ENCODE peak calls at places on chromosomes 11 and 22, in four cellular contexts. One of them, this sample, is unnamed.

GRCh38 chr11:2652857-2653643 is 46.7 kb downstream of the KCNQ1OT1 start:
- DNase-seq in SK-N-SH: peak; percentile 11
- DNase-seq in GM12878: no peak
- DNase-seq in HepG2: no peak
- DNase-seq in this sample: no peak

GRCh38 chr22:24146190-24146616 is 35.1 kb upstream of the SUSD2 start:
- DNase-seq in SK-N-SH: peak; percentile 50
- DNase-seq in GM12878: no peak
- DNase-seq in HepG2: peak; percentile 80
- DNase-seq in this sample: peak; percentile 53

GRCh38 chr22:39527481-39527961 is 5.0 kb downstream of the RPS19BP1 start:
- DNase-seq in SK-N-SH: no peak
- DNase-seq in GM12878: no peak
- DNase-seq in HepG2: peak; percentile 74
- DNase-seq in this sample: no peak

GRCh38 chr11:111454561-111455192 is 57.5 kb downstream of the BTG4 start:
- DNase-seq in SK-N-SH: peak; percentile 78
- DNase-seq in GM12878: no peak
- DNase-seq in HepG2: peak; percentile 42
- DNase-seq in this sample: peak; percentile 59

GRCh38 chr11:34277166-34277565 is 80.6 kb downstream of the ABTB2 start:
- DNase-seq in SK-N-SH: no peak
- DNase-seq in GM12878: no peak
- DNase-seq in HepG2: no peak
- DNase-seq in this sample: no peak

GRCh38 chr11:108223449-108224149 is 732 bp downstream of the ATM start:
- DNase-seq in SK-N-SH: no peak
- DNase-seq in GM12878: no peak
- DNase-seq in HepG2: no peak
- DNase-seq in this sample: no peak

GRCh38 chr11:28072321-28072720 is 35.6 kb downstream of the KIF18A start:
- DNase-seq in SK-N-SH: no peak
- DNase-seq in GM12878: no peak
- DNase-seq in HepG2: no peak
- DNase-seq in this sample: no peak

GRCh38 chr11:34050536-34050935 is 995 bp upstream of the CAPRIN1 start:
- DNase-seq in SK-N-SH: no peak
- DNase-seq in GM12878: no peak
- DNase-seq in HepG2: no peak
- DNase-seq in this sample: no peak

GRCh38 chr11:118608268-118609214 is 1.1 kb downstream of the PHLDB1 start:
- DNase-seq in SK-N-SH: peak; percentile 74
- DNase-seq in GM12878: no peak
- DNase-seq in HepG2: no peak
- DNase-seq in this sample: peak; percentile 49

GRCh38 chr11:97990162-97990920 is 1030.4 kb upstream of the CNTN5 start:
- DNase-seq in SK-N-SH: no peak
- DNase-seq in GM12878: no peak
- DNase-seq in HepG2: no peak
- DNase-seq in this sample: no peak

GRCh38 chr11:134527382-134528243 is 115.6 kb upstream of the B3GAT1 start:
- DNase-seq in SK-N-SH: no peak
- DNase-seq in GM12878: no peak
- DNase-seq in HepG2: no peak
- DNase-seq in this sample: no peak

GRCh38 chr22:40178417-40179409 is 988 bp downstream of the TNRC6B start:
- DNase-seq in SK-N-SH: peak; percentile 16
- DNase-seq in GM12878: no peak
- DNase-seq in HepG2: peak; percentile 31
- DNase-seq in this sample: no peak

GRCh38 chr11:19711911-19712280 is 741 bp upstream of the NAV2 start:
- DNase-seq in SK-N-SH: no peak
- DNase-seq in GM12878: no peak
- DNase-seq in HepG2: no peak
- DNase-seq in this sample: no peak

GRCh38 chr11:62181097-62181496 is 8.9 kb upstream of the SCGB1D1 start:
- DNase-seq in SK-N-SH: no peak
- DNase-seq in GM12878: no peak
- DNase-seq in HepG2: no peak
- DNase-seq in this sample: no peak

GRCh38 chr11:3091846-3092602 is 34.8 kb upstream of the CARS1 start:
- DNase-seq in SK-N-SH: peak; percentile 93
- DNase-seq in GM12878: peak; percentile 19
- DNase-seq in HepG2: peak; percentile 56
- DNase-seq in this sample: peak; percentile 89

GRCh38 chr11:11336664-11337063 is 16.4 kb downstream of the CSNK2A3 start:
- DNase-seq in SK-N-SH: no peak
- DNase-seq in GM12878: no peak
- DNase-seq in HepG2: no peak
- DNase-seq in this sample: no peak

GRCh38 chr11:35879361-35879760 is 64.5 kb upstream of the LDLRAD3 start:
- DNase-seq in SK-N-SH: no peak
- DNase-seq in GM12878: no peak
- DNase-seq in HepG2: no peak
- DNase-seq in this sample: no peak
- TF ChIP-seq PBX3 in SK-N-SH: no peak
- TF ChIP-seq PBX3 in GM12878: no peak
- TF ChIP-seq PBX3 in HepG2: no peak
- TF ChIP-seq PBX3 in this sample: no peak

DNA sequence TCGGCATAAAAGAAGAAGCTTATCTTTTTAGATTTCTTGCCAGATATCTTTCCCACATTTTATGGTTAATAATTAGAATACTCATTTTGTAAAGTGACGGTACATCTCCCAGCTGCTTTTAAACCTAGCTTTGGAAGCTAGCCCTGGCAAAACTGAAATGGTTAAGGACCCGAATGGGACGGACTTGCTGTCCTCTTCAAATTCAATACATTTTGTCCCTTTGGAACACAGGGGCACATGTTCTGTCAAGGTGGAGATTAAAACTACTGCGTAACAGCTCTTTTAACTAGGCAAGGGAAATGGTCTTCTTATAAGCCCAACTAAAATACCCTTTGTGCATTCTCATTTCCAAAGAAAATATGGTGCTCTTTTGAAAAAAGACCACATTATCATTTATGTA is 185.9 kb downstream of the SOX6 start:
- DNase-seq in SK-N-SH: no peak
- DNase-seq in GM12878: no peak
- DNase-seq in HepG2: no peak
- DNase-seq in this sample: no peak
- TF ChIP-seq PBX3 in SK-N-SH: no peak
- TF ChIP-seq PBX3 in GM12878: no peak
- TF ChIP-seq PBX3 in HepG2: no peak
- TF ChIP-seq PBX3 in this sample: no peak

GRCh38 chr11:73931951-73932350 is 18.9 kb upstream of the DNAJB13 start:
- DNase-seq in SK-N-SH: no peak
- DNase-seq in GM12878: no peak
- DNase-seq in HepG2: no peak
- DNase-seq in this sample: no peak

GRCh38 chr11:73929388-73929787 is 21.4 kb upstream of the DNAJB13 start:
- DNase-seq in SK-N-SH: no peak
- DNase-seq in GM12878: no peak
- DNase-seq in HepG2: no peak
- DNase-seq in this sample: no peak

DNA sequence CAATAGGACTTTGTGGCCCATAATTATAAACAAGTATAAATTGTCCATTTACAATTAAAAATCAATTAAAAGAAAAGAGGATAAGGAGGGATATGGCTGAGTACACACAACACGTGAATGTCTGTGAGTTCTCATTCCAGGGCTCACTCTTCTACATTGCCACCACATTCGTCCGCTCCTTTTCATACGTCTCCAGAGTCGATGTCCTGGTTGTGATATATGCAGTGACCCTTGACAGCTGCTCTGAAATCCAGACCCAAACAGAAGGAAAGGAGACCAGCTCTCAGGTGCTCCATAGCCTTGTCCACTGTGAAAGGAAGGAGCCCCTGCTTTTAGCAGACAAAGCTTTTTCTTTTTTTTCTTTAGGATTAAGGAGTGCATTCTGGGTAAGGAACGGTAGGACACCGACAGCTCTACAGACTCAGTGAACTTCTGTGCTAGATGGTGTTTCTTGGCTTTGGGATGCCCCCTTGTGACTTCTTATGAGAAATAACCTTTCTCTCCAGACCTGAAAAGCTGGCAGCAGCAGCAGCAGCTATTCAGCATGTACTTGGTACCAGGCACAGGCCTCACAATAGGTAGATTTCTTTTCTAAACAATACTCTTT is 19.7 kb upstream of the DNAJB13 start:
- DNase-seq in SK-N-SH: peak; percentile 64
- DNase-seq in GM12878: no peak
- DNase-seq in HepG2: peak; percentile 50
- DNase-seq in this sample: peak; percentile 87
- TF ChIP-seq PBX3 in SK-N-SH: no peak
- TF ChIP-seq PBX3 in GM12878: no peak
- TF ChIP-seq PBX3 in HepG2: no peak
- TF ChIP-seq PBX3 in this sample: no peak

DNA sequence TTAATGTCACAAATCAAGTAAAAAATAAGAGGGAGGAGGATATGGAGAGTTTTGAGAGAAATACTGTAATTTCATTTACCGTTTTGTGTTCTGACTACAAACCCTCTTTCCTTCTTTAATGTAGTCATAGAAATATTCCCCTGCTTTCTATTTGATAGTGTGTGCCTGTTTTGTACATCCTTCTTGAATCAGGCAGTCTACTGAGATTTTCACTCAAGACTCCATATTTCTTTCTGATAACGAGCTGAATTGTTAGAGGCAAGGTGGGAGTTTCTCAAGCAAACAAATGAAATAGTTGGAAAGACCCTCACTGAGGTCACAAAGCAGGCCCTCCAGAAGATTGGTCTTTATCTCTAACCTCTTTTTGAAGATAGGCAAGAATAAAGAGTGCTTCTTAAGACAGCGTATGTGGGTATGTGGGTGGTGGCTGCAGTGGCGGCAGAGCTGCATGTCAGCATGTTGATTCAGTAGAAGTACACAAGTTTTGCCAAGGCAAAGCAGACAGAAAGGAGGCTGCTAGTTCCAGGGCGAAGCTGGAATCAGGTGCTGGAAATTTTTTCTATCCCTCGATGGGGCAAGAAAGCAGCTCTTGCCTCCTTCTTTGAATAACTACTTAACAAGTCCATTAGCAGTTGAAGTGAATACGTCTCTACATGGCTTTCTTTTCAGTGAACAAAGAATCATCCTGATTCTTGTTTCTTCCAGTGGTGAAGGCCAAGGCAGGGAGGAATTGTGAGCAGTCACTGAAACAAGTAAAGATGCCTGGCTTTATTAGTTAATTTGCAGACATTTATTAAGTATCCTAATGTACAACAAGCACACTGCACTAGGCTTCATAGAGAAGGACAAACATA is 164.2 kb downstream of the FAM76B start:
- DNase-seq in SK-N-SH: no peak
- DNase-seq in GM12878: no peak
- DNase-seq in HepG2: no peak
- DNase-seq in this sample: no peak
- TF ChIP-seq PBX3 in SK-N-SH: no peak
- TF ChIP-seq PBX3 in GM12878: no peak
- TF ChIP-seq PBX3 in HepG2: no peak
- TF ChIP-seq PBX3 in this sample: no peak

DNA sequence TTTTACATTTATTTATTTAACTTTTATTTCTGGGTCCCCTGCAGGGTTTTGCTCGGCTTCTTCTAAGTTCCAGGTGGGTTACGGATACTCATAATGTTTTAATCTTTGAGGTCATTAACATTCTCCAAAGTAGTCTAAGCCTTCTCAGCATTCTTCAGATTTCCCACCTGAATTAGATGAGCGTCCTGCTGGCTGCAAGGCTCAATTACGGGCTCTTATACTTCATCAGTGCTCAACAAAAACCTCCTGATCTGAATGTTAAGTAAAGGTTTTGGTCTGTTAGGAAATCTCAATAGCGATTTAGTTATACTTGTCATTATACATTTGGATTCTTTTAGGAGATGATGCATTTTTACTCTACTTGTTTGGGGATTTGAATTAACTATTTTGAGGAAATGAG is 27.3 kb upstream of the NFRKB start:
- DNase-seq in SK-N-SH: no peak
- DNase-seq in GM12878: no peak
- DNase-seq in HepG2: no peak
- DNase-seq in this sample: no peak
- TF ChIP-seq PBX3 in SK-N-SH: no peak
- TF ChIP-seq PBX3 in GM12878: no peak
- TF ChIP-seq PBX3 in HepG2: no peak
- TF ChIP-seq PBX3 in this sample: no peak

DNA sequence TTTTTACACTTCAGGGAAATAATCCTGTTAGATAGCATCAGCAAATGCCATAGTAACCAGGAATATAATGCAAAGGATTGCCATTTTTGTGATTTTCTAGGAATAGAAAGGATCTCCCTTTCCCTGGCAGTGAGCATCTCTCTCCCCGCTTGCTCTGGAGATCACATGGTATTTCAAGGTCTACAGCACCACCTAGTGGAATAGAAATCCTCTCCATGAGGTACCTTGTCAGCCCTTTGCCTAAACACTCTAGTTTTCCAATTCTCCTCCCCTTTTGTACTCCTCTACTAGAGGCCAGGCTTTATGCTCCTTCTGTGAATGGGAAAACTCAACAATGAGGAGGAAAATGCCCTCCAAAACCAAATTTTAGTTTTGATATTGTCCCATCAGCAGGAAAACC is 78.4 kb downstream of the XRRA1 start:
- DNase-seq in SK-N-SH: peak; percentile 18
- DNase-seq in GM12878: no peak
- DNase-seq in HepG2: peak; percentile 60
- DNase-seq in this sample: peak; percentile 74
- TF ChIP-seq PBX3 in SK-N-SH: no peak
- TF ChIP-seq PBX3 in GM12878: no peak
- TF ChIP-seq PBX3 in HepG2: no peak
- TF ChIP-seq PBX3 in this sample: no peak

GRCh38 chr22:43228330-43228729 is 41.4 kb upstream of the TTLL12 start:
- DNase-seq in SK-N-SH: peak; percentile 51
- DNase-seq in GM12878: no peak
- DNase-seq in HepG2: no peak
- DNase-seq in this sample: peak; percentile 53
- TF ChIP-seq PBX3 in SK-N-SH: no peak
- TF ChIP-seq PBX3 in GM12878: no peak
- TF ChIP-seq PBX3 in HepG2: no peak
- TF ChIP-seq PBX3 in this sample: no peak

This sample was measured in A549.